ENCODE peak calls at places on chromosomes 11 and 22, in nine cellular contexts. F is IMR-90, N is K562, R is PC-9, O is PC-3, D is A549, L is mesendoderm, H is HCT116, I is fibroblast of lung. J is an unnamed sample.
A peak's percentile ranks its signal among the peaks of the same experiment; 100 is the strongest.

GRCh38 chr11:79066456-79067354 is 374.1 kb downstream of the TENM4 start:
- DNase-seq in R (no peak), D (no peak), I (no peak), H (no peak), O (no peak), F (no peak), N (no peak), L (peak; percentile 84), J (no peak)

GRCh38 chr11:110858556-110858921 is 146.3 kb upstream of the ARHGAP20 start:
- DNase-seq in L (no peak), F (no peak), N (no peak), H (no peak), R (no peak), O (no peak), I (peak; percentile 36), D (no peak), J (no peak)

GRCh38 chr11:46617451-46618314 is at the start of gene ATG13:
- DNase-seq in F (peak; percentile 67), O (peak; percentile 57), D (peak; percentile 83), N (peak; percentile 88), L (peak; percentile 86), I (peak; percentile 88), H (peak; percentile 28), R (peak; percentile 73), J (peak; percentile 84)

GRCh38 chr11:15818132-15818842 is 538.1 kb downstream of the SOX6 start:
- DNase-seq in D (no peak), N (no peak), F (no peak), L (no peak), I (no peak), R (no peak), O (no peak), H (no peak), J (no peak)

GRCh38 chr11:37973926-37974325 is 1375.9 kb upstream of the RAG2 start:
- DNase-seq in H (no peak), O (no peak), L (no peak), I (no peak), N (no peak), F (no peak), R (no peak), D (no peak), J (no peak)

GRCh38 chr11:65551572-65552398 is 6.4 kb downstream of the LTBP3 start:
- DNase-seq in R (peak; percentile 63), F (peak; percentile 22), O (peak; percentile 71), D (peak; percentile 81), L (peak; percentile 49), I (peak; percentile 23), H (peak; percentile 64), N (peak; percentile 79), J (peak; percentile 91)

GRCh38 chr11:15843309-15843857 is 513.0 kb downstream of the SOX6 start:
- DNase-seq in I (peak; percentile 17), H (no peak), N (no peak), R (no peak), O (no peak), D (no peak), L (no peak), F (peak; percentile 11), J (no peak)

GRCh38 chr11:75313457-75314272 is 37.8 kb downstream of the ARRB1 start:
- DNase-seq in H (no peak), R (no peak), D (no peak), L (peak; percentile 65), I (peak; percentile 80), O (peak; percentile 25), F (peak; percentile 81), N (peak; percentile 82), J (no peak)

GRCh38 chr11:74443071-74443864 is 24.1 kb downstream of the KCNE3 start:
- DNase-seq in H (peak; percentile 19), O (peak; percentile 94), I (no peak), R (peak; percentile 58), N (peak; percentile 43), D (peak; percentile 74), L (peak; percentile 55), F (peak; percentile 11), J (no peak)

GRCh38 chr22:35742342-35743100 is 24.8 kb downstream of the APOL5 start:
- DNase-seq in R (peak; percentile 76), D (peak; percentile 7), I (peak; percentile 76), L (peak; percentile 48), H (peak; percentile 73), O (peak; percentile 63), N (peak; percentile 88), F (peak; percentile 81), J (no peak)

GRCh38 chr11:60867871-60868681 is 734 bp downstream of the ZP1 start:
- DNase-seq in H (no peak), D (no peak), R (no peak), O (no peak), N (no peak), I (no peak), L (no peak), F (no peak), J (no peak)

GRCh38 chr11:111206472-111206871 is 39.1 kb upstream of the POU2AF2 start:
- DNase-seq in O (peak; percentile 92), I (peak; percentile 67), D (peak; percentile 48), R (peak; percentile 75), H (no peak), F (peak; percentile 81), N (no peak), L (no peak), J (no peak)

GRCh38 chr11:31826530-31827438 is 15.7 kb upstream of the PAX6 start:
- DNase-seq in O (no peak), H (no peak), I (no peak), N (no peak), D (no peak), L (peak; percentile 45), F (no peak), R (no peak), J (no peak)

GRCh38 chr11:15568440-15568839 is 453.7 kb downstream of the INSC start:
- DNase-seq in O (no peak), F (no peak), L (no peak), H (no peak), I (no peak), R (no peak), D (no peak), N (no peak), J (no peak)

GRCh38 chr22:30310881-30311771 is 15.6 kb downstream of the TBC1D10A start:
- DNase-seq in R (peak; percentile 67), O (peak; percentile 58), H (no peak), I (peak; percentile 87), L (no peak), N (no peak), F (peak; percentile 61), D (no peak), J (no peak)
- H3K4me1 ChIP-seq in R (peaks cover 93% of the 10 kb centered on the region), O (peaks cover 66% of the 10 kb centered on the region), H (peaks cover 47% of the 10 kb centered on the region), I (peaks cover 32% of the 10 kb centered on the region), L (peaks cover 3% of the 10 kb centered on the region), N (peaks cover 10% of the 10 kb centered on the region), F (peaks cover 44% of the 10 kb centered on the region), D (peaks cover 44% of the 10 kb centered on the region), J (peaks cover 58% of the 10 kb centered on the region)

GRCh38 chr11:130915556-130916237 is 582 bp downstream of the SNX19 start:
- DNase-seq in I (no peak), R (no peak), L (no peak), O (no peak), H (no peak), D (no peak), N (no peak), F (no peak), J (peak; percentile 30)

GRCh38 chr11:130912552-130912951 is 3.7 kb downstream of the SNX19 start:
- DNase-seq in O (no peak), R (no peak), I (no peak), N (no peak), D (no peak), L (no peak), H (no peak), F (no peak), J (no peak)

GRCh38 chr11:130911306-130911705 is 5.0 kb downstream of the SNX19 start:
- DNase-seq in O (no peak), R (no peak), N (no peak), I (no peak), D (no peak), F (no peak), L (no peak), H (no peak), J (no peak)

GRCh38 chr11:130916238-130916855 is at the start of gene SNX19:
- DNase-seq in D (peak; percentile 88), I (peak; percentile 90), O (peak; percentile 94), R (peak; percentile 74), F (peak; percentile 88), L (peak; percentile 92), H (peak; percentile 69), N (peak; percentile 94), J (peak; percentile 89)

DNA sequence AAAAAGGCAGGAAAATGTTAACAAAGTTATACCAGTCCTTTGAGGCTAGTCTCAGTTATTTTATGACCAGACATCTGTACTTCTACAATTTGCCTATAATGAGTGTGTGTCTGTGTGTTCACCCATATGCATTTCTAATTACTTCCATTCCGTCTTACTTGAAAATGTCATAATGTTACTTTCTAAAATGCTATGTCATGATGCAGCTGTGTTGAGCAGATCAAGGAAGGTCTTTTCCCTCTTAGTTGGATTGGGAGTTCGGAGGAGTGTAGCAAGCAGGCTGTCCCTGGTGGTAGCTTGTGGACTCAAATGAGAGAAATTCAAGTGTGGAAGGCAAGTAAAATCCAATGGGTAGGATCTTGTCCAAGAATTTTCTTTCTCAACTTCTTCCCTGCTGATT is 3.0 kb downstream of the SNX19 start:
- DNase-seq in H (no peak), D (no peak), F (no peak), N (peak; percentile 18), R (no peak), O (no peak), I (no peak), L (no peak), J (no peak)
- H3K4me2 ChIP-seq in H (no peak overlapping the region), D (no peak overlapping the region), F (peak overlapping the region; percentile 11), N (no peak overlapping the region), R (no peak overlapping the region), O (no peak overlapping the region), I (no peak overlapping the region), L (no peak overlapping the region), J (peak overlapping the region; percentile 14)

DNA sequence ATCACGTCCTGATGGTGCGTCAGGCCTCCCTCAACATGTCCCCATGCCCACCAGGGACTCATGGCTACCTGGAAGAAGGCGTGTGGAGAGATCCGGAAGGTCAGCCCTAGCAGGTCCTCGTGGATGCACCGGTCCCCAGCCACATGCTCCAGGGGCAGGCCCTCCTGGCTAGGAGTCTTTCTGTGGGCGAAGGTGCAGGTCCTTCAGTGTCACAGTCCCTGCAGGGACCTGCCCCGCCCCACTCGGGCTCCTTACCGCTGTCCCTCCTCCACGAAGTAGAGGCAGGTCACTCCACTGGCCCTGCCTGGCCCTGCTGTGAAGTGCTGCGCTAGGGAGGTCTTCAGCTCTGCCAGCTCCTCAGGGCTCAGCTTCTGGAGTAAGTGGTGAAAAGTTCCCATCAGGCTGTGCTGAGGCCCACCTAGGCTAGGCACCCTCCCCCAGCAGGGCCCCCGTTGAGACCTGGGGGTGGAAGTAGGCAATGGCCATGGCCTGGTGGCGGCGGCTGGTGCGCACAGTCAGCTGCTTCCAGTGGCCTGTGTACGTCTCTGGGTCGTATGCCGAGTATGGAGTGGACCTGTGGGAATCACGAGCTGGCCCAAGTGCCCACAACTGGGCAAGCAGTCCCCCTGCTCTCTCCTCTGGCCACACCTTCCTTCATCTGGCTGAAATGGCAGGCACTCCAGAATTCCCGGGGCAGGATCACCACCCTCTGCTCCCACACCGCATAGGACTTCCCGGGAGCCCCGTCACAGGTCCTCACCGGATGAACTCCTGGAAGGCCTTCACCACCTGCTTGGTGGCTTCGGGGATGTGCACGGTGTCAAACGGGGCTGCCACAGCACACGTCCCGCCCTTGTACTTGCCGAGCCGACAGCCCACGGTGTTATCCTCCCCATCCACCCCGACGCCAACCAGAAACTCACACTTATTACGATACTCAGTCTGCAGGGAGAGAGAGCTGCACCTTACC is 1.1 kb upstream of the RANBP1 start:
- DNase-seq in F (no peak), I (no peak), L (no peak), H (no peak), O (no peak), N (no peak), R (no peak), D (no peak), J (no peak)
- H3K4me3 ChIP-seq in F (no peak overlapping the region), I (no peak overlapping the region), L (no peak overlapping the region), H (no peak overlapping the region), O (no peak overlapping the region), N (peak overlapping the region; percentile 63), R (no peak overlapping the region), D (no peak overlapping the region), J (peak overlapping the region; percentile 98)

GRCh38 chr11:19579957-19580356 is 132.7 kb upstream of the NAV2 start:
- DNase-seq in F (no peak), L (no peak), D (no peak), N (no peak), I (no peak), R (no peak), H (no peak), O (no peak), J (no peak)
- H3K4me1 ChIP-seq in F (peaks cover 20% of the 10 kb centered on the region), L (peaks cover 2% of the 10 kb centered on the region), D (no peaks in the 10 kb centered on the region), N (no peaks in the 10 kb centered on the region), I (peaks cover 19% of the 10 kb centered on the region), R (no peaks in the 10 kb centered on the region), H (no peaks in the 10 kb centered on the region), O (peaks cover 33% of the 10 kb centered on the region), J (no peaks in the 10 kb centered on the region)